ENCODE peak calls at places on chromosomes 4 and X, in ten cellular contexts. B, C, F, W, M, G, R, E, D and Q are unnamed samples.

GRCh38 chrX:130304587-130305368 is 34.9 kb upstream of the SLC25A14 start:
- DNase-seq in R (no peak), G (no peak), C (no peak), W (no peak), F (no peak), E (no peak), M (no peak), D (no peak), B (no peak), Q (no peak)

GRCh38 chr4:55498051-55498450 is 48.7 kb downstream of the CLOCK start:
- DNase-seq in R (no peak), W (no peak), B (no peak), C (no peak), D (no peak), E (no peak), G (no peak), F (no peak), M (peak), Q (no peak)

GRCh38 chr4:113978561-113979156 is 788 bp downstream of the ARSJ start:
- DNase-seq in G (peak), W (no peak), B (peak), C (no peak), R (no peak), D (no peak), M (peak), F (no peak), E (no peak), Q (no peak)

GRCh38 chr4:77007358-77008230 is 58.0 kb downstream of the SEPTIN11 start:
- DNase-seq in D (no peak), W (no peak), F (no peak), M (peak), G (peak), B (no peak), R (no peak), C (no peak), E (no peak), Q (no peak)

GRCh38 chr4:40409835-40410234 is 74.7 kb downstream of the CHRNA9 start:
- DNase-seq in D (no peak), R (no peak), C (no peak), B (no peak), W (no peak), G (peak), F (no peak), E (no peak), M (peak), Q (peak)

GRCh38 chr4:184281231-184282139 is 63.8 kb upstream of the ENPP6 start:
- DNase-seq in B (no peak), W (no peak), E (no peak), D (no peak), C (no peak), G (no peak), M (no peak), F (no peak), R (no peak), Q (no peak)

GRCh38 chr4:5967783-5968182 is 50.4 kb downstream of the C4orf50 start:
- DNase-seq in E (peak), M (no peak), C (no peak), W (no peak), D (no peak), G (no peak), B (no peak), R (no peak), F (no peak), Q (no peak)

GRCh38 chr4:101527186-101527585 is 179.9 kb upstream of the PPP3CA start:
- DNase-seq in F (no peak), E (no peak), W (no peak), M (no peak), R (no peak), C (no peak), B (no peak), G (peak), D (no peak), Q (no peak)

GRCh38 chr4:176818531-176818930 is 25.8 kb upstream of the VEGFC start:
- DNase-seq in R (no peak), D (no peak), E (no peak), B (no peak), C (no peak), W (no peak), F (no peak), G (no peak), M (peak), Q (no peak)

GRCh38 chrX:16666541-16666940 is 16.6 kb downstream of the S100G start:
- DNase-seq in B (no peak), F (no peak), W (no peak), D (no peak), R (no peak), E (no peak), M (peak), C (no peak), G (peak), Q (no peak)

GRCh38 chr4:106868381-106869035 is 167.6 kb downstream of the DKK2 start:
- DNase-seq in F (no peak), E (no peak), B (no peak), G (peak), W (no peak), R (no peak), D (no peak), M (peak), C (no peak), Q (no peak)

GRCh38 chrX:39645059-39645895 is 452.5 kb downstream of the BCOR start:
- DNase-seq in D (peak), F (peak), M (peak), C (peak), E (no peak), R (peak), B (no peak), W (no peak), G (peak), Q (peak)

GRCh38 chrX:135484636-135485289 is 35.7 kb upstream of the INTS6L start:
- DNase-seq in B (peak), R (no peak), W (peak), E (no peak), G (peak), F (peak), D (no peak), M (peak), C (no peak), Q (no peak)

GRCh38 chr4:156293657-156294297 is 340.1 kb upstream of the CTSO start:
- DNase-seq in W (no peak), R (no peak), F (no peak), M (peak), D (no peak), G (peak), B (no peak), C (no peak), E (no peak), Q (peak)

GRCh38 chr4:153036931-153037330 is 100.8 kb downstream of the FHDC1 start:
- DNase-seq in C (no peak), F (no peak), G (no peak), D (no peak), R (no peak), E (no peak), M (no peak), W (no peak), B (no peak), Q (no peak)

GRCh38 chr4:64774626-64775025 is 365.4 kb upstream of the TECRL start:
- DNase-seq in G (peak), M (no peak), R (no peak), B (no peak), W (no peak), C (no peak), E (no peak), D (no peak), F (no peak), Q (no peak)

GRCh38 chr4:144591401-144591800 is 54.6 kb upstream of the HHIP start:
- DNase-seq in C (no peak), W (peak), G (peak), D (no peak), B (no peak), E (no peak), M (peak), F (no peak), R (no peak), Q (peak)

GRCh38 chr4:36196145-36196925 is 48.0 kb downstream of the ARAP2 start:
- DNase-seq in G (no peak), B (no peak), E (no peak), D (no peak), F (no peak), W (no peak), C (no peak), M (no peak), R (no peak), Q (no peak)

GRCh38 chr4:186414365-186414764 is 141.0 kb downstream of the MTNR1A start:
- DNase-seq in B (no peak), G (no peak), C (no peak), M (no peak), F (no peak), D (no peak), R (no peak), W (no peak), E (no peak), Q (no peak)

GRCh38 chr4:158849681-158850080 is 80.9 kb downstream of the FNIP2 start:
- DNase-seq in G (no peak), F (no peak), C (no peak), E (no peak), M (no peak), B (no peak), R (no peak), D (no peak), W (no peak), Q (no peak)

GRCh38 chr4:140018931-140019618 is 134.9 kb downstream of the MAML3 start:
- DNase-seq in G (no peak), R (no peak), F (no peak), D (no peak), B (no peak), W (no peak), E (no peak), M (no peak), C (no peak), Q (no peak)

GRCh38 chr4:25890653-25891485 is 23.2 kb upstream of the SMIM20 start:
- DNase-seq in M (no peak), F (no peak), W (peak), G (no peak), D (no peak), C (no peak), B (no peak), E (peak), R (no peak), Q (no peak)

GRCh38 chrX:70979136-70979762 is 48.4 kb upstream of the SLC7A3 start:
- DNase-seq in C (no peak), R (no peak), M (peak), D (no peak), F (no peak), G (peak), B (peak), W (peak), E (no peak), Q (peak)

GRCh38 chrX:13414006-13414647 is 94.3 kb upstream of the ATXN3L start:
- DNase-seq in R (no peak), E (no peak), B (no peak), G (no peak), W (no peak), F (no peak), D (no peak), M (no peak), C (no peak), Q (no peak)

GRCh38 chrX:122135070-122135469 is 1049.0 kb upstream of the GRIA3 start:
- DNase-seq in B (no peak), C (no peak), M (peak), G (no peak), R (no peak), E (no peak), W (no peak), F (no peak), D (no peak), Q (no peak)

GRCh38 chr4:105206214-105206613 is 59.5 kb downstream of the TET2 start:
- DNase-seq in R (no peak), W (no peak), B (no peak), M (no peak), E (no peak), F (no peak), G (no peak), C (no peak), D (no peak), Q (no peak)
- TF ChIP-seq CTCF in R (no peak), W (no peak), B (no peak), M (no peak), E (no peak), F (no peak), G (no peak), C (no peak), D (no peak), Q (no peak)

GRCh38 chr4:10106421-10107039 is 10.1 kb downstream of the WDR1 start:
- DNase-seq in M (peak), F (peak), B (peak), C (peak), G (peak), W (no peak), D (no peak), E (peak), R (peak), Q (peak)
- H3K4me3 ChIP-seq in M (peak), F (no peak), B (no peak), C (peak), G (peak), W (no peak), D (no peak), E (no peak), R (no peak), Q (peak)

GRCh38 chrX:134396174-134396573 is 63.8 kb upstream of the HPRT1 start:
- DNase-seq in C (no peak), G (peak), M (peak), D (no peak), W (peak), B (peak), E (no peak), R (no peak), F (no peak), Q (no peak)
- TF ChIP-seq CTCF in C (peak), G (peak), M (peak), D (peak), W (peak), B (peak), E (peak), R (no peak), F (peak), Q (peak)

DNA sequence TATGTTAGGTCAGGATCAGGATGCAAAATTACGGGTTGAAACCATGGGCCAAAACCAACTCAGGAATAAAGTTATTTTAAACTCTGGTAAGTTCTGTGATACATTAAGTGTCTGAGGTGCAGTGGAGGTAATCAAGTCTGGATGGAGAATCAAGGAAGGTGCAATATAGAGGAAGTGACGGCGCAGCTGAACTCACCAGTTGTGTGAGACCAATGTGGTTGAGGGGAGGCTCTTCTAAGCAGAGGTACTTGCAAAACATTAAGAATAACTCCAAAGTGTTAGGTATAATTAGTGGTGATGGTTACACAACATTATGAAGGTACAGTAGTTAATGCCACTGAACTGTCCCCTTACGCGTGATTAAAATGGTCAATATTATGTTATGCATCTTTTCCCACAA is 19.7 kb downstream of the GAB3 start:
- DNase-seq in D (no peak), C (no peak), B (no peak), F (no peak), M (no peak), W (no peak), R (no peak), E (no peak), G (no peak), Q (no peak)
- H3K4me3 ChIP-seq in D (no peak), C (no peak), B (no peak), F (no peak), M (no peak), W (no peak), R (no peak), E (no peak), G (no peak), Q (no peak)

DNA sequence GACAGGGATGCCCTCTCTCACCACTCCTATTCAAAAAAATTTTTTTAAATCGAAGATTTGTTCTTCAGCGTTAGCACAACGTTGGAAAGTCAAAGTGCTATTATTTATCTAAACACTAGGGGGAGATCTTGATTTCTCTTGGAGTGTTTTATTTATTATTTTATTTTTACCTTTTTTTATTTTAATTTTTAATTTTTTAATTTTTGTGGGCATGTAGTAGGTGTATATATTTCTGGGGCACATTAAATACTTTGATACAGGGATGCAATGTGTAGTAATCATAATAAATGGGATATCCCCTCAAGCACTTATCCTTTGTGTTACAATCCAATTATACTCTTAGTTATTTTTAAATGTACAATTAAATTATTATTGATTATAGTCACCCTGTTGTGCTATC is 37.4 kb upstream of the SLC10A4 start:
- DNase-seq in M (peak), F (no peak), R (no peak), E (no peak), W (peak), C (no peak), G (no peak), B (no peak), D (no peak), Q (no peak)
- TF ChIP-seq CTCF in M (peak), F (peak), R (no peak), E (peak), W (peak), C (peak), G (peak), B (peak), D (peak), Q (peak)

DNA sequence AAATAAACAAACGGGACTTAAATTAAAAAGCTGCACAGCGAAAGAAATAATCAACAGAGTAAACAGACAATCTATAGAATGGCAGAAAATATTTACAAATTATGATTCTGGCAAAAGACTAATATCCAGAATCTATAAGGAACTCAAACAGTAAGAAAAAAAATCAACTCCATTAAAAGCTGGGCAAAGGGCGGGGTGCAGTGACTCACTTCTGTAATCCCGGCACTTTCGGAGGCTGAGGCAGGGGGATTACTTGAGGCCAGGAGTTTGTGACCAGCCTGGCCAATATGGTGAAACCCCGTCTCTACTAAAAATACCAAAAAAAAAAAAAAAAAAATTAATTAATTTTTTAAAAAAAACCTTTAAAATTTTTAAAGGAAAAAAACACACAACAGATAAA is 109.0 kb downstream of the ATP11C start:
- DNase-seq in M (peak), B (no peak), W (no peak), R (no peak), F (no peak), C (no peak), E (no peak), G (peak), D (no peak), Q (no peak)
- H3K4me3 ChIP-seq in M (no peak), B (no peak), W (no peak), R (no peak), F (peak), C (no peak), E (no peak), G (no peak), D (no peak), Q (no peak)

DNA sequence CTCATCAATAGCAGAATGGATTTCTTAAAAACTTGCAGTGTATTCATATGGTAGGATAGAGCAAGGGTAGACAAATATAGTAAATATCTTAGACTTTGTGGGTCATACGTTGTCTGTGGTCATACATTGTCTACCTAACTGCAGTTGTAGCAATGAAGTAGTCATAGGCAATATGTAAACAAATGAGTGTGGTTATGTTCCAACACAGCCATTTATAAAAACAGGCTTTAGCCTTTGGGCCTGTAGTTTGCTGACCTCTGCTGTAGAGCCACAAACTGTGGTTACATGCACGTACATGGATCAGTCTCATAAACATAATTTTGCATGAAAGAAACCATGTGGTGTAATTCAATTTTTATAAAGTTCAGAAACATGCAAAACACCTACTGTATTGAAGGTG is 98.9 kb downstream of the LARP1B start:
- DNase-seq in R (no peak), C (no peak), F (no peak), E (no peak), W (no peak), D (no peak), M (no peak), B (no peak), G (peak), Q (peak)
- TF ChIP-seq CTCF in R (no peak), C (no peak), F (no peak), E (no peak), W (no peak), D (no peak), M (no peak), B (no peak), G (no peak), Q (no peak)